ENCODE peak calls at places on chromosomes 6 and 20, in four cellular contexts. One of them, this sample, is unnamed.

GRCh38 chr6:100228437-100229424 is 234.7 kb upstream of the MCHR2 start:
- DNase-seq in fibroblast of lung: peak
- DNase-seq in effector memory CD4-positive, alpha-beta T cell: peak
- DNase-seq in lung: peak
- DNase-seq in this sample: peak

GRCh38 chr6:113813207-113813606 is 43.9 kb upstream of the MARCKS start:
- DNase-seq in fibroblast of lung: peak
- DNase-seq in effector memory CD4-positive, alpha-beta T cell: no peak
- DNase-seq in lung: no peak
- DNase-seq in this sample: no peak

GRCh38 chr20:39052676-39053075 is 90.5 kb downstream of the DHX35 start:
- DNase-seq in fibroblast of lung: no peak
- DNase-seq in effector memory CD4-positive, alpha-beta T cell: no peak
- DNase-seq in lung: no peak
- DNase-seq in this sample: no peak

GRCh38 chr20:31835554-31835953 is 9.8 kb downstream of the FOXS1 start:
- DNase-seq in fibroblast of lung: no peak
- DNase-seq in effector memory CD4-positive, alpha-beta T cell: no peak
- DNase-seq in lung: no peak
- DNase-seq in this sample: no peak

GRCh38 chr20:43939762-43940121 is 25.1 kb downstream of the TOX2 start:
- DNase-seq in fibroblast of lung: no peak
- DNase-seq in effector memory CD4-positive, alpha-beta T cell: no peak
- DNase-seq in lung: no peak
- DNase-seq in this sample: no peak

GRCh38 chr6:168397011-168397410 is 44.0 kb upstream of the SMOC2 start:
- DNase-seq in fibroblast of lung: no peak
- DNase-seq in effector memory CD4-positive, alpha-beta T cell: no peak
- DNase-seq in lung: no peak
- DNase-seq in this sample: no peak

GRCh38 chr6:81793811-81794210 is 41.3 kb upstream of the TENT5A start:
- DNase-seq in fibroblast of lung: peak
- DNase-seq in effector memory CD4-positive, alpha-beta T cell: no peak
- DNase-seq in lung: no peak
- DNase-seq in this sample: no peak

GRCh38 chr20:48126227-48126740 is 341.0 kb upstream of the SULF2 start:
- DNase-seq in fibroblast of lung: no peak
- DNase-seq in effector memory CD4-positive, alpha-beta T cell: no peak
- DNase-seq in lung: no peak
- DNase-seq in this sample: no peak

GRCh38 chr6:13667655-13668054 is 44.0 kb downstream of the RANBP9 start:
- DNase-seq in fibroblast of lung: no peak
- DNase-seq in effector memory CD4-positive, alpha-beta T cell: no peak
- DNase-seq in lung: no peak
- DNase-seq in this sample: no peak

GRCh38 chr20:665276-665675 is 10.3 kb downstream of the SCRT2 start:
- DNase-seq in fibroblast of lung: no peak
- DNase-seq in effector memory CD4-positive, alpha-beta T cell: no peak
- DNase-seq in lung: no peak
- DNase-seq in this sample: no peak

GRCh38 chr6:88133718-88134117 is 32.4 kb downstream of the CNR1 start:
- DNase-seq in fibroblast of lung: no peak
- DNase-seq in effector memory CD4-positive, alpha-beta T cell: no peak
- DNase-seq in lung: no peak
- DNase-seq in this sample: no peak

GRCh38 chr20:42567409-42567808 is 622.3 kb downstream of the PTPRT start:
- DNase-seq in fibroblast of lung: no peak
- DNase-seq in effector memory CD4-positive, alpha-beta T cell: no peak
- DNase-seq in lung: no peak
- DNase-seq in this sample: no peak
- H3K27ac ChIP-seq in fibroblast of lung: no peak
- H3K27ac ChIP-seq in effector memory CD4-positive, alpha-beta T cell: no peak
- H3K27ac ChIP-seq in lung: no peak
- H3K27ac ChIP-seq in this sample: no peak

GRCh38 chr6:3355011-3355357 is 96.2 kb downstream of the PSMG4 start:
- DNase-seq in fibroblast of lung: no peak
- DNase-seq in effector memory CD4-positive, alpha-beta T cell: no peak
- DNase-seq in lung: no peak
- DNase-seq in this sample: no peak
- H3K27ac ChIP-seq in fibroblast of lung: no peak
- H3K27ac ChIP-seq in effector memory CD4-positive, alpha-beta T cell: peak
- H3K27ac ChIP-seq in lung: peak
- H3K27ac ChIP-seq in this sample: peak

GRCh38 chr6:107495196-107495643 is 5.3 kb downstream of the SOBP start:
- DNase-seq in fibroblast of lung: peak
- DNase-seq in effector memory CD4-positive, alpha-beta T cell: no peak
- DNase-seq in lung: no peak
- DNase-seq in this sample: no peak
- H3K27ac ChIP-seq in fibroblast of lung: peak
- H3K27ac ChIP-seq in effector memory CD4-positive, alpha-beta T cell: no peak
- H3K27ac ChIP-seq in lung: peak
- H3K27ac ChIP-seq in this sample: peak

GRCh38 chr6:5506575-5506974 is 245.3 kb downstream of the FARS2 start:
- DNase-seq in fibroblast of lung: no peak
- DNase-seq in effector memory CD4-positive, alpha-beta T cell: no peak
- DNase-seq in lung: no peak
- DNase-seq in this sample: no peak
- H3K27ac ChIP-seq in fibroblast of lung: no peak
- H3K27ac ChIP-seq in effector memory CD4-positive, alpha-beta T cell: no peak
- H3K27ac ChIP-seq in lung: no peak
- H3K27ac ChIP-seq in this sample: no peak

GRCh38 chr6:70314240-70314639 is 11.4 kb upstream of the COL9A1 start:
- DNase-seq in fibroblast of lung: peak
- DNase-seq in effector memory CD4-positive, alpha-beta T cell: no peak
- DNase-seq in lung: no peak
- DNase-seq in this sample: no peak
- H3K27ac ChIP-seq in fibroblast of lung: no peak
- H3K27ac ChIP-seq in effector memory CD4-positive, alpha-beta T cell: no peak
- H3K27ac ChIP-seq in lung: no peak
- H3K27ac ChIP-seq in this sample: no peak

GRCh38 chr20:33861458-33861857 is 50.3 kb downstream of the CHMP4B start:
- DNase-seq in fibroblast of lung: no peak
- DNase-seq in effector memory CD4-positive, alpha-beta T cell: no peak
- DNase-seq in lung: no peak
- DNase-seq in this sample: no peak
- H3K27ac ChIP-seq in fibroblast of lung: no peak
- H3K27ac ChIP-seq in effector memory CD4-positive, alpha-beta T cell: no peak
- H3K27ac ChIP-seq in lung: no peak
- H3K27ac ChIP-seq in this sample: no peak

GRCh38 chr6:167005350-167006159 is 6.4 kb downstream of the CEP43 start:
- DNase-seq in fibroblast of lung: no peak
- DNase-seq in effector memory CD4-positive, alpha-beta T cell: no peak
- DNase-seq in lung: no peak
- DNase-seq in this sample: no peak

GRCh38 chr6:167013067-167013466 is 13.9 kb downstream of the CEP43 start:
- DNase-seq in fibroblast of lung: no peak
- DNase-seq in effector memory CD4-positive, alpha-beta T cell: no peak
- DNase-seq in lung: no peak
- DNase-seq in this sample: no peak

DNA sequence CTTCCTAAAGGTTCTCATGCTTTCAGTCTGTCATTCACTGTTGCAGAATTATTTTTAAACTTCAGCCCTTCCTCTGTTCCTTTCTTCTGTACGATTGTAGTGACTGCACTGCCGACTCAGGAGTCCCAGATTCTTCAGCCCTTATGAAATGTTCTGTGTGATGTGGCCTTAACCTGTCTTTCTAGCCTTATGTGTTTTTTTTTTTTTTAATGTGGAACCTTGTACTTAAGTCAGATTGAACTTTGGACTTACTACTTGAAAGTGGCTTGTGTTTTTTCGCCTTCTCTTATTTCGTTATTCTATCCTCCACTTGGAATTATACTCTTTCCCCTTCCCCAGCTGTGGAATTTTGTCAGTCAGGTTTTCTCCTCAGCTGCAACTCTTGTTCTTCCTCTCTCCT is 8.7 kb downstream of the CEP43 start:
- DNase-seq in fibroblast of lung: no peak
- DNase-seq in effector memory CD4-positive, alpha-beta T cell: no peak
- DNase-seq in lung: no peak
- DNase-seq in this sample: no peak
- H3K27ac ChIP-seq in fibroblast of lung: no peak
- H3K27ac ChIP-seq in effector memory CD4-positive, alpha-beta T cell: no peak
- H3K27ac ChIP-seq in lung: no peak
- H3K27ac ChIP-seq in this sample: no peak

GRCh38 chr6:83511901-83512681 is at the start of gene PRSS35:
- DNase-seq in fibroblast of lung: peak
- DNase-seq in effector memory CD4-positive, alpha-beta T cell: no peak
- DNase-seq in lung: no peak
- DNase-seq in this sample: peak
- H3K27ac ChIP-seq in fibroblast of lung: no peak
- H3K27ac ChIP-seq in effector memory CD4-positive, alpha-beta T cell: no peak
- H3K27ac ChIP-seq in lung: no peak
- H3K27ac ChIP-seq in this sample: no peak

This sample was measured in caudate nucleus.